ENCODE peak calls at places on chromosomes 6 and 20, in ten cellular contexts. I is A549; W is GM12865; T is activated CD4-positive, alpha-beta T cell treated with anti-CD3 and anti-CD28 coated beads, Interleukin-2, amount 10 ng/mL, durations not matched to agents 7 days and 5 days; R is BJ; M is nephron progenitor cell; K is MV-4-11; C is iPS DF 19.7; G is activated naive CD8-positive, alpha-beta T cell treated with anti-CD3 and anti-CD28 coated beads, Interleukin-2, amount 50 U/mL, for 16 hours; N is Ammon's horn. Z is an unnamed sample.

GRCh38 chr6:111871207-111871606 is 2.0 kb downstream of the FYN start:
- DNase-seq in I (no peak), W (peak), T (peak), R (no peak), M (no peak), K (peak), C (no peak), G (no peak), N (peak), Z (peak)

GRCh38 chr6:77245026-77245425 is 218.3 kb downstream of the HTR1B start:
- DNase-seq in I (no peak), W (no peak), T (no peak), R (no peak), M (no peak), K (no peak), C (no peak), G (no peak), N (no peak), Z (no peak)

GRCh38 chr6:42017021-42017643 is 33.2 kb upstream of the TAF8 start:
- DNase-seq in I (peak), W (peak), T (peak), R (peak), M (no peak), K (peak), C (no peak), G (no peak), N (no peak), Z (peak)

GRCh38 chr6:107655245-107655644 is 165.3 kb downstream of the SOBP start:
- DNase-seq in I (no peak), W (no peak), T (no peak), R (no peak), M (no peak), K (no peak), C (peak), G (no peak), N (peak), Z (peak)

GRCh38 chr6:33192671-33193602 is 670 bp upstream of the COL11A2 start:
- DNase-seq in I (no peak), W (no peak), T (no peak), R (no peak), M (peak), K (no peak), C (no peak), G (no peak), N (peak), Z (no peak)

GRCh38 chr6:74745670-74746069 is 460.2 kb downstream of the COL12A1 start:
- DNase-seq in I (no peak), W (no peak), T (no peak), R (no peak), M (no peak), K (no peak), C (no peak), G (no peak), N (no peak), Z (no peak)

GRCh38 chr6:133298801-133299200 is 57.6 kb downstream of the EYA4 start:
- DNase-seq in I (no peak), W (no peak), T (no peak), R (no peak), M (no peak), K (no peak), C (no peak), G (no peak), N (no peak), Z (no peak)

GRCh38 chr20:37777556-37777955 is 83.7 kb downstream of the CTNNBL1 start:
- DNase-seq in I (no peak), W (no peak), T (no peak), R (no peak), M (no peak), K (no peak), C (no peak), G (no peak), N (peak), Z (no peak)

GRCh38 chr6:52423448-52423847 is 3.3 kb downstream of the EFHC1 start:
- DNase-seq in I (no peak), W (no peak), T (no peak), R (no peak), M (no peak), K (no peak), C (no peak), G (no peak), N (no peak), Z (no peak)

GRCh38 chr20:41881466-41882046 is 263.4 kb upstream of the CHD6 start:
- DNase-seq in I (no peak), W (no peak), T (no peak), R (no peak), M (no peak), K (no peak), C (no peak), G (no peak), N (no peak), Z (no peak)

GRCh38 chr6:41527721-41528408 is 18.3 kb upstream of the FOXP4 start:
- DNase-seq in I (no peak), W (peak), T (no peak), R (no peak), M (peak), K (no peak), C (no peak), G (no peak), N (no peak), Z (no peak)

GRCh38 chr6:164347455-164347854 is 932.9 kb downstream of the QKI start:
- DNase-seq in I (no peak), W (no peak), T (no peak), R (no peak), M (no peak), K (no peak), C (no peak), G (no peak), N (no peak), Z (no peak)

GRCh38 chr6:41645007-41645618 is 6.8 kb downstream of the MDFI start:
- DNase-seq in I (no peak), W (no peak), T (no peak), R (no peak), M (peak), K (no peak), C (no peak), G (no peak), N (no peak), Z (no peak)

GRCh38 chr6:18978330-18979128 is 591.4 kb downstream of the RNF144B start:
- DNase-seq in I (no peak), W (no peak), T (no peak), R (no peak), M (no peak), K (no peak), C (no peak), G (no peak), N (peak), Z (no peak)

Z was measured in DND-41.